ENCODE peak calls at places on chromosomes 12 and 14, in seven cellular contexts. N, S, O, T, V, L and Q are unnamed samples.

GRCh38 chr12:77723308-77723707 is 107.4 kb upstream of the NAV3 start:
- DNase-seq in N (no peak), S (peak), L (no peak), V (no peak), O (no peak), T (no peak), Q (no peak)

GRCh38 chr14:36655963-36656768 is 5.5 kb upstream of the PAX9 start:
- DNase-seq in L (peak), V (no peak), S (peak), T (no peak), O (peak), N (peak), Q (no peak)

GRCh38 chr12:32036477-32037263 is 70.0 kb upstream of the BICD1 start:
- DNase-seq in T (no peak), O (no peak), V (no peak), S (no peak), L (no peak), N (no peak), Q (no peak)

GRCh38 chr12:65962921-65963883 is 138.9 kb downstream of the HMGA2 start:
- DNase-seq in S (no peak), T (no peak), L (peak), N (peak), V (peak), O (no peak), Q (no peak)

GRCh38 chr14:63901434-63902085 is 48.8 kb downstream of the SYNE2 start:
- DNase-seq in L (no peak), O (peak), V (peak), S (peak), T (no peak), N (no peak), Q (no peak)

GRCh38 chr12:19277707-19278106 is 148.2 kb downstream of the PLEKHA5 start:
- DNase-seq in L (no peak), N (no peak), V (no peak), T (no peak), O (no peak), S (no peak), Q (no peak)

GRCh38 chr14:60665178-60665555 is 15.9 kb upstream of the SIX1 start:
- DNase-seq in L (no peak), O (no peak), N (no peak), T (no peak), S (no peak), V (no peak), Q (no peak)

GRCh38 chr12:6124411-6125151 is at the start of gene VWF:
- DNase-seq in N (no peak), L (no peak), T (no peak), O (no peak), S (peak), V (no peak), Q (no peak)

GRCh38 chr14:92108345-92109254 is 2.2 kb upstream of the ATXN3 start:
- DNase-seq in O (peak), T (no peak), L (no peak), N (no peak), S (no peak), V (peak), Q (no peak)

GRCh38 chr12:132489602-132490239 is at the start of gene FBRSL1:
- DNase-seq in N (peak), O (peak), S (peak), V (peak), L (peak), T (peak), Q (peak)

GRCh38 chr12:96743606-96744005 is 163.5 kb upstream of the NEDD1 start:
- DNase-seq in S (peak), T (no peak), O (peak), L (no peak), N (peak), V (peak), Q (no peak)

GRCh38 chr12:7460375-7461259 is 16.7 kb upstream of the CD163L1 start:
- DNase-seq in L (peak), V (peak), O (peak), S (peak), T (no peak), N (peak), Q (no peak)

GRCh38 chr12:132881853-132882252 is 5.6 kb downstream of the CHFR start:
- DNase-seq in L (no peak), V (no peak), O (peak), T (no peak), S (no peak), N (no peak), Q (no peak)

GRCh38 chr12:57101892-57102695 is 9.1 kb downstream of the STAT6 start:
- DNase-seq in S (peak), O (peak), V (no peak), L (no peak), T (no peak), N (peak), Q (no peak)

GRCh38 chr14:100222219-100223093 is 16.5 kb upstream of the YY1 start:
- DNase-seq in V (no peak), N (no peak), L (no peak), S (no peak), T (no peak), O (peak), Q (no peak)

GRCh38 chr12:32051511-32052299 is 54.9 kb upstream of the BICD1 start:
- DNase-seq in V (peak), S (peak), O (peak), N (peak), T (no peak), L (no peak), Q (no peak)

GRCh38 chr12:106299193-106299794 is 3.2 kb upstream of the TCP11L2 start:
- DNase-seq in S (no peak), T (peak), L (no peak), N (no peak), O (no peak), V (peak), Q (peak)